ENCODE peak calls at places on chromosomes 3 and 15, in six cellular contexts. K, F, L, X, V and N are unnamed samples.

GRCh38 chr3:72907131-72907697 is 19.4 kb downstream of the GXYLT2 start:
- DNase-seq in K (no peak), F (no peak), L (no peak), X (no peak), V (peak), N (no peak)

GRCh38 chr15:47885921-47886320 is 168.6 kb downstream of the SEMA6D start:
- DNase-seq in K (no peak), F (no peak), L (no peak), X (no peak), V (peak), N (no peak)

GRCh38 chr15:79811406-79812405 is 85.1 kb downstream of the MTHFS start:
- DNase-seq in K (no peak), F (no peak), L (no peak), X (no peak), V (no peak), N (no peak)

GRCh38 chr3:80733522-80734176 is 965.9 kb upstream of the ROBO1 start:
- DNase-seq in K (no peak), F (no peak), L (no peak), X (peak), V (no peak), N (no peak)

GRCh38 chr3:110684436-110684835 is 387.2 kb upstream of the NECTIN3 start:
- DNase-seq in K (no peak), F (no peak), L (no peak), X (no peak), V (no peak), N (no peak)

GRCh38 chr15:66603301-66604179 is 37.7 kb upstream of the LCTL start:
- DNase-seq in K (peak), F (peak), L (no peak), X (no peak), V (peak), N (peak)

GRCh38 chr3:13648060-13648743 is 99.3 kb downstream of the FBLN2 start:
- DNase-seq in K (peak), F (peak), L (peak), X (no peak), V (peak), N (peak)

GRCh38 chr15:40844543-40844981 is 714 bp downstream of the SPINT1 start:
- DNase-seq in K (no peak), F (peak), L (no peak), X (no peak), V (no peak), N (peak)